ENCODE peak calls at places on chromosomes 2 and 18, in seven cellular contexts. C, R, L, T, I, K and J are unnamed samples.

GRCh38 chr2:117536139-117536538 is 278.4 kb upstream of the DDX18 start:
- DNase-seq in C (no peak), R (no peak), L (peak), T (no peak), I (no peak), K (no peak), J (no peak)

GRCh38 chr2:143110759-143111428 is 18.3 kb upstream of the ARHGAP15 start:
- DNase-seq in C (peak), R (no peak), L (peak), T (peak), I (peak), K (peak), J (no peak)

GRCh38 chr2:218137514-218137913 is 11.7 kb downstream of the CXCR2 start:
- DNase-seq in C (no peak), R (no peak), L (no peak), T (no peak), I (no peak), K (no peak), J (no peak)

GRCh38 chr2:207239222-207239674 is 73.5 kb upstream of the KLF7 start:
- DNase-seq in C (peak), R (peak), L (no peak), T (peak), I (peak), K (peak), J (peak)

GRCh38 chr2:164495491-164496223 is 125.6 kb downstream of the GRB14 start:
- DNase-seq in C (no peak), R (no peak), L (no peak), T (no peak), I (no peak), K (no peak), J (no peak)

GRCh38 chr2:170530284-170530745 is 184.8 kb upstream of the SP5 start:
- DNase-seq in C (peak), R (peak), L (peak), T (no peak), I (peak), K (peak), J (peak)

GRCh38 chr2:43609304-43609883 is 13.6 kb upstream of the THADA start:
- DNase-seq in C (no peak), R (no peak), L (peak), T (no peak), I (peak), K (no peak), J (no peak)

GRCh38 chr2:112010751-112011150 is 44.3 kb upstream of the TMEM87B start:
- DNase-seq in C (no peak), R (peak), L (no peak), T (no peak), I (no peak), K (no peak), J (no peak)

GRCh38 chr2:241895732-241896641 is 26.5 kb downstream of the RTP5 start:
- DNase-seq in C (no peak), R (no peak), L (no peak), T (no peak), I (peak), K (no peak), J (no peak)

GRCh38 chr18:69177702-69178101 is 223.0 kb upstream of the DOK6 start:
- DNase-seq in C (no peak), R (no peak), L (no peak), T (no peak), I (no peak), K (no peak), J (no peak)

GRCh38 chr2:55672630-55673029 is 21.0 kb downstream of the PNPT1 start:
- DNase-seq in C (no peak), R (no peak), L (no peak), T (no peak), I (no peak), K (no peak), J (no peak)

GRCh38 chr18:10168477-10168876 is 254.7 kb downstream of the VAPA start:
- DNase-seq in C (no peak), R (no peak), L (no peak), T (no peak), I (no peak), K (no peak), J (no peak)

GRCh38 chr2:234840336-234840735 is 111.5 kb upstream of the SH3BP4 start:
- DNase-seq in C (peak), R (peak), L (peak), T (no peak), I (peak), K (peak), J (peak)

GRCh38 chr18:57819671-57820460 is 16.8 kb upstream of the ATP8B1 start:
- DNase-seq in C (peak), R (peak), L (no peak), T (peak), I (peak), K (peak), J (peak)

GRCh38 chr2:10036095-10036879 is 7.1 kb upstream of the KLF11 start:
- DNase-seq in C (peak), R (peak), L (no peak), T (no peak), I (peak), K (no peak), J (no peak)

GRCh38 chr2:205706769-205707375 is 24.6 kb downstream of the NRP2 start:
- DNase-seq in C (peak), R (peak), L (no peak), T (peak), I (peak), K (peak), J (no peak)

GRCh38 chr18:1018211-1018651 is 113.6 kb downstream of the ADCYAP1 start:
- DNase-seq in C (no peak), R (no peak), L (no peak), T (no peak), I (no peak), K (no peak), J (no peak)

GRCh38 chr2:8543412-8544167 is 138.3 kb upstream of the ID2 start:
- DNase-seq in C (peak), R (peak), L (no peak), T (peak), I (peak), K (peak), J (no peak)

DNA sequence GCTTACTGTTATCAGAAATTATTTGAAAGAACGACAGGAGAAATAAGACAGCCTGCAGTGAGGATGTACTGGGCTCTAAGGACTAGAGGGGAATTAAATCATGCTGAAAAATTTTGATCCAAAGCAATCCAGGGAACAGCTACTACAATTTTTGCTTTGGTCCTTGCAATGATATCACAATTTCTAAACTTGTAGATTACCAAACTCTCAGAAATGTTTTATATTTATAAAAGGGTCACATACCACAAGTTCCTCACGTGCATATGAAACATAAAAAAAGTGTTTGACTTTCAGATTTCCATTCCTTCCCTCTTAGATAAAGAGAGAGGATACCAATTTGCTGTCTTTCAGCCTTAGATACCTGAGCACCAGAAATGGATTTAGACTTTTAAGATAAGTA is 261.2 kb downstream of the STK39 start:
- DNase-seq in C (no peak), R (no peak), L (no peak), T (no peak), I (no peak), K (peak), J (no peak)
- TF ChIP-seq CTCF in C (no peak), R (no peak), L (no peak), T (no peak), I (no peak), K (no peak), J (no peak)

GRCh38 chr2:136024185-136024584 is 38.8 kb upstream of the DARS1 start:
- DNase-seq in C (no peak), R (no peak), L (no peak), T (no peak), I (no peak), K (no peak), J (no peak)
- TF ChIP-seq CTCF in C (no peak), R (no peak), L (no peak), T (no peak), I (no peak), K (no peak), J (no peak)

GRCh38 chr2:100422320-100422719 is 4.9 kb upstream of the CHST10 start:
- DNase-seq in C (no peak), R (no peak), L (peak), T (no peak), I (no peak), K (no peak), J (no peak)
- TF ChIP-seq CTCF in C (peak), R (peak), L (peak), T (peak), I (no peak), K (peak), J (peak)

DNA sequence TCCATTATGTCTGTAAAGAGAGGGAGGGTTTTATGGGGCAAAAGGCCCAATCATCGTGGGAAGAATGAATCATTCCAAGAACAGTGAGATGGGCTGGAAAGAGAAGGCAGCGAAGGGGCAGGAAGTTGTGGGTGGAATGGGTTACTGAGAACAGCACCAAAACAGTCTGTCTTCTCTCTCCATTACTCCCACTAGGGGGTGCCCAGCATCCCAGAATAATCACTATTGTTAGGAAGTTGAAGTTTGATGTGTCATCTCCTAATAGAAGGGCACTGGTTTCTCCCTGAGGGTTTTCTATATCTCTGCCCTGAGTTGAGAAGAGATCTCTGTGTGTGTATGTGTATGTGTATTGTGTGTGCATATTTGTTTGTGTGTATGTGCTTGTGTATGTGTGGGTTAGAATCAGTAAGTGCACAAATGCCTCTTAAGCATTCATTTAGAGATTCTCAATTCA is 76.6 kb upstream of the MAP4K3 start:
- DNase-seq in C (peak), R (peak), L (peak), T (peak), I (peak), K (peak), J (no peak)
- TF ChIP-seq CTCF in C (peak), R (peak), L (peak), T (peak), I (peak), K (peak), J (peak)

GRCh38 chr2:127025357-127026062 is 81.4 kb downstream of the BIN1 start:
- DNase-seq in C (peak), R (peak), L (peak), T (no peak), I (peak), K (peak), J (peak)
- TF ChIP-seq CTCF in C (peak), R (peak), L (peak), T (no peak), I (peak), K (peak), J (peak)

DNA sequence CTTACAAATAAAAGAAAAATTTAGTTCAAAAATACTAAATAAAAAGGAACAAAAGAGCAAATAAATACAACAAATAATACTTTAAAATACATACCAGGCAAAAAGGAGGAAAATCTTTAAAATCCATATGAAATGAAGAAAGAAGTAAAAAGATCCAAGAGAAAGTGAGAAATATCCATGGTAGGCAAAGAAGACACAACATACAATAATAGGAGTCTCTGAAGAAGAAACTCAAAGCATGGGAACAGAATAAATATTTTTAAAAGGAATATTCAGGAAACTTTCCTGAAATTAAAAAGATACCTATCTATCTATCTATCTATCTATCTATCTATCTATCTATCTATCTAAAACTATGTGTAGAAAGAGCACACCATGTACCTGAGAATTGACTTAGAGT is 196.8 kb downstream of the TMEM247 start:
- DNase-seq in C (no peak), R (no peak), L (no peak), T (no peak), I (no peak), K (no peak), J (no peak)
- TF ChIP-seq CTCF in C (no peak), R (no peak), L (no peak), T (no peak), I (no peak), K (no peak), J (no peak)

DNA sequence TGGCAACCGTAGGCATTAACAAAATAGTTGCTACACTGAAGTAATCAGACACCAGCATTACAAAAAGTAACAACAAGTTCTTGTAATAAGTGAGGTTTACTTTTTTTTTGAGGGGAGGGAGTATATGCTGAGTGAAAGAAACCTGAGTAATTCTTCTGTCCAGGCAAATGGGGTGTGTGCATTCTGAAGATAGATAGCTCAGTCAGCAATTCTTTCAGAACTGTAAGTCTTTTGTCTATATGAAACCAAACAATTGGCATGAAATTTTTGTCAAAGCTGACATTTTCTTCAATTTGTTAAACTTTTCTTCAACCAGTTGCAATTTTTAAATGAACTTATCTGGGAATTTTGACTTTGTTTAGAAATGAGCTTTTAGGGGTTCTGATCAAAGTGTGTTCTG is 208.1 kb upstream of the THSD7B start:
- DNase-seq in C (no peak), R (no peak), L (no peak), T (no peak), I (no peak), K (no peak), J (no peak)
- TF ChIP-seq CTCF in C (no peak), R (no peak), L (no peak), T (no peak), I (no peak), K (no peak), J (no peak)

GRCh38 chr18:49321271-49321670 is 139.2 kb downstream of the DYM start:
- DNase-seq in C (no peak), R (no peak), L (no peak), T (no peak), I (no peak), K (no peak), J (no peak)

GRCh38 chr18:49321800-49322461 is 138.5 kb downstream of the DYM start:
- DNase-seq in C (no peak), R (no peak), L (no peak), T (no peak), I (no peak), K (no peak), J (no peak)

GRCh38 chr18:49322770-49323490 is 137.5 kb downstream of the DYM start:
- DNase-seq in C (no peak), R (no peak), L (no peak), T (no peak), I (no peak), K (no peak), J (no peak)

DNA sequence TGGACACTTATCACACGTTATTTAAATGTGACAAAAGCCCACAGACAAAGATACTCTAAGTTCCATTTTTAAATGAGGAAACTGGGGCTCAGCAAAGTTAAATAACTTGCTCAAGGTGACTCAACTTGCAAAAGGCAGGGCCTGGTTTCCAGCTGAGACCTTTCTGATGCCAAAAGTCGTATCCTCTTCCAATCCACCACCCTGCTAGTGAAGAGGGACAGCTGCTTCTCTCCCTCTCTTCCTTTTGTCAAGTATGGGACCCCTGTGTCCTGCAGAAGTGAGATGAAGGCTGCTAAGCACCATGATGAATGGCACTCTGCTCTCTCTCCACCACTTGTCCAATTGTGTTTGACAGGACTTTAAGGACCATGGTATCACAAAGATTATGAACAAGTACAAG is 140.9 kb downstream of the DYM start:
- DNase-seq in C (no peak), R (no peak), L (no peak), T (no peak), I (no peak), K (no peak), J (no peak)
- TF ChIP-seq CTCF in C (no peak), R (no peak), L (no peak), T (no peak), I (no peak), K (no peak), J (no peak)

GRCh38 chr2:94874277-94874997 is 3.2 kb downstream of the TEKT4 start:
- DNase-seq in C (no peak), R (no peak), L (peak), T (peak), I (no peak), K (no peak), J (peak)
- TF ChIP-seq CTCF in C (peak), R (peak), L (peak), T (peak), I (no peak), K (peak), J (peak)